ENCODE peak calls at places on chromosomes 7 and 10, in five cellular contexts. One of them, this sample, is unnamed.
A peak's percentile ranks its signal among the peaks of the same experiment; 100 is the strongest.

GRCh38 chr10:119246862-119247549 is 39.6 kb downstream of the GRK5 start:
- DNase-seq in H9: no peak
- DNase-seq in suprapubic skin: no peak
- DNase-seq in neural crest cell: no peak
- DNase-seq in GM10248: no peak
- DNase-seq in this sample: peak; percentile 89

GRCh38 chr7:101688183-101688831 is 59.2 kb upstream of the MYL10 start:
- DNase-seq in H9: peak; percentile 85
- DNase-seq in suprapubic skin: peak; percentile 83
- DNase-seq in neural crest cell: peak; percentile 98
- DNase-seq in GM10248: peak; percentile 92
- DNase-seq in this sample: peak; percentile 82

GRCh38 chr10:75250934-75251333 is 15.2 kb upstream of the COMTD1 start:
- DNase-seq in H9: no peak
- DNase-seq in suprapubic skin: peak; percentile 53
- DNase-seq in neural crest cell: no peak
- DNase-seq in GM10248: no peak
- DNase-seq in this sample: no peak

GRCh38 chr10:122199070-122199469 is 72.0 kb upstream of the BTBD16 start:
- DNase-seq in H9: no peak
- DNase-seq in suprapubic skin: no peak
- DNase-seq in neural crest cell: no peak
- DNase-seq in GM10248: no peak
- DNase-seq in this sample: no peak

GRCh38 chr7:2603388-2603965 is 28.3 kb upstream of the TTYH3 start:
- DNase-seq in H9: no peak
- DNase-seq in suprapubic skin: no peak
- DNase-seq in neural crest cell: no peak
- DNase-seq in GM10248: no peak
- DNase-seq in this sample: no peak

GRCh38 chr7:101557978-101558741 is 70.9 kb downstream of the MYL10 start:
- DNase-seq in H9: peak; percentile 27
- DNase-seq in suprapubic skin: peak; percentile 47
- DNase-seq in neural crest cell: no peak
- DNase-seq in GM10248: peak; percentile 8
- DNase-seq in this sample: peak; percentile 64

GRCh38 chr7:47417122-47417480 is 164.8 kb downstream of the TNS3 start:
- DNase-seq in H9: no peak
- DNase-seq in suprapubic skin: no peak
- DNase-seq in neural crest cell: no peak
- DNase-seq in GM10248: no peak
- DNase-seq in this sample: peak; percentile 61

GRCh38 chr10:122338609-122339441 is 35.7 kb upstream of the PLEKHA1 start:
- DNase-seq in H9: no peak
- DNase-seq in suprapubic skin: no peak
- DNase-seq in neural crest cell: no peak
- DNase-seq in GM10248: no peak
- DNase-seq in this sample: no peak

GRCh38 chr10:80453715-80454525 is at the start of gene TSPAN14:
- DNase-seq in H9: peak; percentile 82
- DNase-seq in suprapubic skin: peak; percentile 91
- DNase-seq in neural crest cell: peak; percentile 69
- DNase-seq in GM10248: peak; percentile 89
- DNase-seq in this sample: peak; percentile 93

GRCh38 chr10:80452069-80452468 is 2.0 kb upstream of the TSPAN14 start:
- DNase-seq in H9: no peak
- DNase-seq in suprapubic skin: no peak
- DNase-seq in neural crest cell: no peak
- DNase-seq in GM10248: no peak
- DNase-seq in this sample: no peak

GRCh38 chr10:80454526-80455460 is 683 bp downstream of the TSPAN14 start:
- DNase-seq in H9: peak; percentile 41
- DNase-seq in suprapubic skin: peak; percentile 76
- DNase-seq in neural crest cell: no peak
- DNase-seq in GM10248: peak; percentile 35
- DNase-seq in this sample: no peak

GRCh38 chr10:80452688-80453391 is 1.3 kb upstream of the TSPAN14 start:
- DNase-seq in H9: no peak
- DNase-seq in suprapubic skin: no peak
- DNase-seq in neural crest cell: no peak
- DNase-seq in GM10248: no peak
- DNase-seq in this sample: no peak

DNA sequence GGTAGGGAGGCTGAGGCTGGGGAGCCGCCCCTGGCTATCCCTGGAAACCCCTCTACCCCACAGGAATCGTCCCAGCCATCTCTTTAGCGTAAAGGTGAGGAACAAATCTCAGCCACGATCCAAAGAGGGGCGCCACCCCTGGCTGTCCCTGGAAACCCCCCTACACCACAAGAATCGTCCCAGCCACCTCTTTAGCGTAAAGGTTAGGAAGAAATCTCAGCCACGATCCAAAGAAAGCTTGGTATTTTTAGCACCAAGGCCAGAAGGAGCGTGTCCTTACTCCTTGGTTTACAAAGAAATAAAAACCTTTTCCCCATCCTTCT is 757 bp upstream of the TSPAN14 start:
- DNase-seq in H9: peak; percentile 41
- DNase-seq in suprapubic skin: no peak
- DNase-seq in neural crest cell: no peak
- DNase-seq in GM10248: no peak
- DNase-seq in this sample: no peak
- TF ChIP-seq CTCF in H9: peak; percentile 38
- TF ChIP-seq CTCF in suprapubic skin: no peak
- TF ChIP-seq CTCF in neural crest cell: no peak
- TF ChIP-seq CTCF in GM10248: no peak
- TF ChIP-seq CTCF in this sample: no peak

GRCh38 chr10:86135191-86135590 is 231.4 kb downstream of the GRID1 start:
- DNase-seq in H9: no peak
- DNase-seq in suprapubic skin: no peak
- DNase-seq in neural crest cell: no peak
- DNase-seq in GM10248: no peak
- DNase-seq in this sample: no peak

GRCh38 chr10:86138551-86139065 is 228.0 kb downstream of the GRID1 start:
- DNase-seq in H9: no peak
- DNase-seq in suprapubic skin: no peak
- DNase-seq in neural crest cell: no peak
- DNase-seq in GM10248: no peak
- DNase-seq in this sample: no peak

GRCh38 chr10:86137561-86137960 is 229.0 kb downstream of the GRID1 start:
- DNase-seq in H9: no peak
- DNase-seq in suprapubic skin: no peak
- DNase-seq in neural crest cell: no peak
- DNase-seq in GM10248: no peak
- DNase-seq in this sample: no peak

GRCh38 chr10:86141896-86142295 is 224.7 kb downstream of the GRID1 start:
- DNase-seq in H9: no peak
- DNase-seq in suprapubic skin: no peak
- DNase-seq in neural crest cell: no peak
- DNase-seq in GM10248: no peak
- DNase-seq in this sample: no peak

GRCh38 chr10:86139066-86139657 is 227.4 kb downstream of the GRID1 start:
- DNase-seq in H9: peak; percentile 76
- DNase-seq in suprapubic skin: no peak
- DNase-seq in neural crest cell: peak; percentile 46
- DNase-seq in GM10248: peak; percentile 48
- DNase-seq in this sample: no peak
- TF ChIP-seq CTCF in H9: peak; percentile 88
- TF ChIP-seq CTCF in suprapubic skin: no peak
- TF ChIP-seq CTCF in neural crest cell: peak; percentile 66
- TF ChIP-seq CTCF in GM10248: no peak
- TF ChIP-seq CTCF in this sample: no peak

DNA sequence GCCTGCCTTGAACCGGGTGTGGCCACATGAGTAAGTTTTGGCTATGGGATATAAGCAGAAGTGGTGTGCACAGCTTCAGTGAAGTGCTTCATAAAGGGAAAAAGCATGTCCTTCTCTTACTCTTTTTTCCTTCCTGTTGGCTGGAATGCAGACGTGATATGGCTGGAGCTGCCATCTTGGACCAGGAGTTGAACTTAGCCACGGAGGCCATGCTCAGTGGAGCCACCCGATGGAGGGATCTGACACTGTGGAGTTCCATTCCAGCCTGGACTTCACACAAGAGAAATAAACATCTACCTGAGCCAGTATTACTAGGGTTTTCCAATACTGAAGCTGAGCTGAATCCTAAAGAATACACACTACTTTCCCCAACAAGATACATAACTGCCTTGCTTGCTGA is 52.3 kb downstream of the CCDC3 start:
- DNase-seq in H9: no peak
- DNase-seq in suprapubic skin: no peak
- DNase-seq in neural crest cell: no peak
- DNase-seq in GM10248: no peak
- DNase-seq in this sample: no peak
- TF ChIP-seq CTCF in H9: peak; percentile 58
- TF ChIP-seq CTCF in suprapubic skin: no peak
- TF ChIP-seq CTCF in neural crest cell: peak; percentile 21
- TF ChIP-seq CTCF in GM10248: no peak
- TF ChIP-seq CTCF in this sample: no peak

GRCh38 chr10:129768437-129769355 is 195.4 kb downstream of the EBF3 start:
- DNase-seq in H9: peak; percentile 82
- DNase-seq in suprapubic skin: peak; percentile 44
- DNase-seq in neural crest cell: no peak
- DNase-seq in GM10248: no peak
- DNase-seq in this sample: peak; percentile 46
- TF ChIP-seq CTCF in H9: peak; percentile 76
- TF ChIP-seq CTCF in suprapubic skin: no peak
- TF ChIP-seq CTCF in neural crest cell: no peak
- TF ChIP-seq CTCF in GM10248: no peak
- TF ChIP-seq CTCF in this sample: no peak

GRCh38 chr10:80168679-80169380 is 36.3 kb downstream of the PLAC9 start:
- DNase-seq in H9: peak; percentile 53
- DNase-seq in suprapubic skin: no peak
- DNase-seq in neural crest cell: no peak
- DNase-seq in GM10248: peak; percentile 72
- DNase-seq in this sample: no peak
- TF ChIP-seq CTCF in H9: peak; percentile 70
- TF ChIP-seq CTCF in suprapubic skin: no peak
- TF ChIP-seq CTCF in neural crest cell: peak; percentile 27
- TF ChIP-seq CTCF in GM10248: peak; percentile 42
- TF ChIP-seq CTCF in this sample: no peak

GRCh38 chr10:120998782-120999285 is 147.7 kb downstream of the WDR11 start:
- DNase-seq in H9: no peak
- DNase-seq in suprapubic skin: no peak
- DNase-seq in neural crest cell: no peak
- DNase-seq in GM10248: no peak
- DNase-seq in this sample: no peak
- TF ChIP-seq CTCF in H9: no peak
- TF ChIP-seq CTCF in suprapubic skin: no peak
- TF ChIP-seq CTCF in neural crest cell: no peak
- TF ChIP-seq CTCF in GM10248: no peak
- TF ChIP-seq CTCF in this sample: no peak

GRCh38 chr10:80459047-80459865 is 5.1 kb downstream of the TSPAN14 start:
- DNase-seq in H9: peak; percentile 43
- DNase-seq in suprapubic skin: peak; percentile 92
- DNase-seq in neural crest cell: no peak
- DNase-seq in GM10248: peak; percentile 73
- DNase-seq in this sample: no peak
- TF ChIP-seq CTCF in H9: no peak
- TF ChIP-seq CTCF in suprapubic skin: no peak
- TF ChIP-seq CTCF in neural crest cell: no peak
- TF ChIP-seq CTCF in GM10248: no peak
- TF ChIP-seq CTCF in this sample: no peak

This sample was measured in coronary artery.